ENCODE peak calls at places on chromosomes 13 and 19, in eight cellular contexts. F is glomerular endothelial cell; B is D341Med; N is stimulated activated CD4-positive, alpha-beta T cell treated with anti-CD3 and anti-CD28 coated beads, Interleukin-12 subunit alpha, Interleukin-12 subunit beta, amount 100 ng/mL, for 48 hours; K is PC-9; Z is CD8-positive, alpha-beta T cell; I is neural progenitor cell; W is H9. T is an unnamed sample.

GRCh38 chr13:79869326-79869725 is 388.4 kb downstream of the NDFIP2 start:
- DNase-seq in F (peak; percentile 48), I (no peak), W (no peak), B (no peak), N (no peak), Z (no peak), K (peak; percentile 85), T (peak; percentile 40)

GRCh38 chr19:49132974-49133609 is 13.7 kb downstream of the PPFIA3 start:
- DNase-seq in W (peak; percentile 87), Z (no peak), B (no peak), K (peak; percentile 11), F (no peak), I (peak; percentile 43), N (no peak), T (no peak)

GRCh38 chr13:67278230-67278629 is 48.1 kb upstream of the PCDH9 start:
- DNase-seq in K (no peak), B (no peak), Z (no peak), N (no peak), W (no peak), I (no peak), F (no peak), T (no peak)

GRCh38 chr19:6125571-6125989 is 9.9 kb upstream of the ACSBG2 start:
- DNase-seq in Z (peak; percentile 60), B (peak; percentile 77), N (peak; percentile 37), K (peak; percentile 61), I (peak; percentile 73), F (no peak), W (peak; percentile 81), T (peak; percentile 44)

GRCh38 chr13:109644956-109645355 is 141.4 kb downstream of the IRS2 start:
- DNase-seq in W (no peak), N (no peak), I (no peak), F (no peak), B (no peak), Z (no peak), K (no peak), T (no peak)

GRCh38 chr19:45927565-45928261 is 13.1 kb upstream of the NANOS2 start:
- DNase-seq in N (peak; percentile 82), B (peak; percentile 97), Z (peak; percentile 89), I (peak; percentile 98), F (peak; percentile 48), K (peak; percentile 95), W (peak; percentile 98), T (peak; percentile 59)

GRCh38 chr19:16398530-16399241 is 73.1 kb downstream of the EPS15L1 start:
- DNase-seq in I (no peak), N (no peak), W (no peak), Z (no peak), K (no peak), B (no peak), F (no peak), T (peak; percentile 59)

GRCh38 chr19:28514166-28514565 is 698.8 kb downstream of the UQCRFS1 start:
- DNase-seq in K (no peak), N (no peak), I (no peak), B (no peak), Z (no peak), F (no peak), W (no peak), T (no peak)

GRCh38 chr19:33071887-33072286 is 7.2 kb upstream of the RHPN2 start:
- DNase-seq in F (no peak), K (peak; percentile 52), I (no peak), B (no peak), Z (no peak), W (no peak), N (no peak), T (no peak)

GRCh38 chr13:20356437-20356836 is 124.3 kb upstream of the GJB6 start:
- DNase-seq in W (no peak), F (no peak), I (no peak), Z (no peak), N (no peak), K (no peak), B (no peak), T (no peak)

T was measured in pulmonary artery endothelial cell.